ENCODE peak calls at places on chromosome 5, in seven cellular contexts. One of them, this sample, is unnamed. For H3K36me3, the result is how much of the 10 kb centered on the place peaks cover.

GRCh38 chr5:75405296-75405695 is 68.3 kb downstream of the HMGCR start:
- DNase-seq in left lung: no peak
- DNase-seq in body of pancreas: no peak
- DNase-seq in fibroblast of lung: peak
- DNase-seq in GM23338: no peak
- DNase-seq in brain microvascular endothelial cell: peak
- DNase-seq in breast epithelium: no peak
- DNase-seq in this sample: no peak

GRCh38 chr5:43007911-43008368 is 32.2 kb downstream of the ANXA2R start:
- DNase-seq in left lung: peak
- DNase-seq in body of pancreas: no peak
- DNase-seq in fibroblast of lung: peak
- DNase-seq in GM23338: peak
- DNase-seq in brain microvascular endothelial cell: peak
- DNase-seq in breast epithelium: no peak
- DNase-seq in this sample: peak

GRCh38 chr5:111748304-111748763 is 8.7 kb downstream of the NREP start:
- DNase-seq in left lung: no peak
- DNase-seq in body of pancreas: no peak
- DNase-seq in fibroblast of lung: peak
- DNase-seq in GM23338: no peak
- DNase-seq in brain microvascular endothelial cell: peak
- DNase-seq in breast epithelium: no peak
- DNase-seq in this sample: peak

GRCh38 chr5:6712136-6712581 is 1.1 kb upstream of the TENT4A start:
- DNase-seq in left lung: peak
- DNase-seq in body of pancreas: peak
- DNase-seq in fibroblast of lung: peak
- DNase-seq in GM23338: peak
- DNase-seq in brain microvascular endothelial cell: peak
- DNase-seq in breast epithelium: peak
- DNase-seq in this sample: peak

GRCh38 chr5:111927191-111927590 is 170.2 kb upstream of the NREP start:
- DNase-seq in left lung: no peak
- DNase-seq in body of pancreas: no peak
- DNase-seq in fibroblast of lung: peak
- DNase-seq in GM23338: no peak
- DNase-seq in brain microvascular endothelial cell: peak
- DNase-seq in breast epithelium: no peak
- DNase-seq in this sample: no peak

GRCh38 chr5:143449772-143450171 is 46.3 kb upstream of the NR3C1 start:
- DNase-seq in left lung: no peak
- DNase-seq in body of pancreas: no peak
- DNase-seq in fibroblast of lung: peak
- DNase-seq in GM23338: no peak
- DNase-seq in brain microvascular endothelial cell: no peak
- DNase-seq in breast epithelium: no peak
- DNase-seq in this sample: no peak

GRCh38 chr5:151966046-151966445 is 41.4 kb upstream of the GLRA1 start:
- DNase-seq in left lung: no peak
- DNase-seq in body of pancreas: no peak
- DNase-seq in fibroblast of lung: no peak
- DNase-seq in GM23338: no peak
- DNase-seq in brain microvascular endothelial cell: no peak
- DNase-seq in breast epithelium: no peak
- DNase-seq in this sample: no peak

GRCh38 chr5:60505796-60506195 is 194.2 kb downstream of the DEPDC1B start:
- DNase-seq in left lung: no peak
- DNase-seq in body of pancreas: no peak
- DNase-seq in fibroblast of lung: no peak
- DNase-seq in GM23338: no peak
- DNase-seq in brain microvascular endothelial cell: no peak
- DNase-seq in breast epithelium: no peak
- DNase-seq in this sample: no peak

GRCh38 chr5:150464554-150465012 is 15.0 kb upstream of the RPS14 start:
- DNase-seq in left lung: no peak
- DNase-seq in body of pancreas: no peak
- DNase-seq in fibroblast of lung: peak
- DNase-seq in GM23338: peak
- DNase-seq in brain microvascular endothelial cell: no peak
- DNase-seq in breast epithelium: no peak
- DNase-seq in this sample: no peak

GRCh38 chr5:14261237-14261636 is 118.1 kb downstream of the TRIO start:
- DNase-seq in left lung: no peak
- DNase-seq in body of pancreas: no peak
- DNase-seq in fibroblast of lung: no peak
- DNase-seq in GM23338: no peak
- DNase-seq in brain microvascular endothelial cell: no peak
- DNase-seq in breast epithelium: no peak
- DNase-seq in this sample: no peak

GRCh38 chr5:93296338-93296737 is 284.7 kb downstream of the NR2F1-AS1 start:
- DNase-seq in left lung: no peak
- DNase-seq in body of pancreas: no peak
- DNase-seq in fibroblast of lung: peak
- DNase-seq in GM23338: no peak
- DNase-seq in brain microvascular endothelial cell: no peak
- DNase-seq in breast epithelium: no peak
- DNase-seq in this sample: no peak

GRCh38 chr5:10233505-10233904 is 16.2 kb downstream of the ATPSCKMT start:
- DNase-seq in left lung: peak
- DNase-seq in body of pancreas: no peak
- DNase-seq in fibroblast of lung: peak
- DNase-seq in GM23338: peak
- DNase-seq in brain microvascular endothelial cell: peak
- DNase-seq in breast epithelium: no peak
- DNase-seq in this sample: peak

GRCh38 chr5:33299621-33300208 is 141.1 kb upstream of the TARS1 start:
- DNase-seq in left lung: no peak
- DNase-seq in body of pancreas: no peak
- DNase-seq in fibroblast of lung: peak
- DNase-seq in GM23338: peak
- DNase-seq in brain microvascular endothelial cell: peak
- DNase-seq in breast epithelium: no peak
- DNase-seq in this sample: no peak
- TF ChIP-seq CTCF in left lung: no peak
- TF ChIP-seq CTCF in body of pancreas: peak
- TF ChIP-seq CTCF in fibroblast of lung: peak
- TF ChIP-seq CTCF in GM23338: peak
- TF ChIP-seq CTCF in brain microvascular endothelial cell: peak
- TF ChIP-seq CTCF in breast epithelium: no peak
- TF ChIP-seq CTCF in this sample: peak

GRCh38 chr5:7902993-7903625 is 34.2 kb downstream of the MTRR start:
- DNase-seq in left lung: no peak
- DNase-seq in body of pancreas: no peak
- DNase-seq in fibroblast of lung: no peak
- DNase-seq in GM23338: no peak
- DNase-seq in brain microvascular endothelial cell: no peak
- DNase-seq in breast epithelium: no peak
- DNase-seq in this sample: no peak

GRCh38 chr5:7904170-7904569 is 35.2 kb downstream of the MTRR start:
- DNase-seq in left lung: no peak
- DNase-seq in body of pancreas: no peak
- DNase-seq in fibroblast of lung: peak
- DNase-seq in GM23338: no peak
- DNase-seq in brain microvascular endothelial cell: no peak
- DNase-seq in breast epithelium: no peak
- DNase-seq in this sample: no peak

GRCh38 chr5:7908317-7908716 is 39.4 kb downstream of the MTRR start:
- DNase-seq in left lung: no peak
- DNase-seq in body of pancreas: no peak
- DNase-seq in fibroblast of lung: no peak
- DNase-seq in GM23338: no peak
- DNase-seq in brain microvascular endothelial cell: no peak
- DNase-seq in breast epithelium: no peak
- DNase-seq in this sample: no peak

GRCh38 chr5:7910738-7911428 is 41.9 kb downstream of the MTRR start:
- DNase-seq in left lung: no peak
- DNase-seq in body of pancreas: no peak
- DNase-seq in fibroblast of lung: no peak
- DNase-seq in GM23338: no peak
- DNase-seq in brain microvascular endothelial cell: no peak
- DNase-seq in breast epithelium: no peak
- DNase-seq in this sample: no peak

GRCh38 chr5:7907612-7908011 is 38.7 kb downstream of the MTRR start:
- DNase-seq in left lung: no peak
- DNase-seq in body of pancreas: no peak
- DNase-seq in fibroblast of lung: no peak
- DNase-seq in GM23338: no peak
- DNase-seq in brain microvascular endothelial cell: no peak
- DNase-seq in breast epithelium: no peak
- DNase-seq in this sample: no peak
- H3K36me3 ChIP-seq in left lung: under half
- H3K36me3 ChIP-seq in body of pancreas: under half
- H3K36me3 ChIP-seq in fibroblast of lung: under half
- H3K36me3 ChIP-seq in GM23338: under half
- H3K36me3 ChIP-seq in brain microvascular endothelial cell: under half
- H3K36me3 ChIP-seq in breast epithelium: under half
- H3K36me3 ChIP-seq in this sample: under half

DNA sequence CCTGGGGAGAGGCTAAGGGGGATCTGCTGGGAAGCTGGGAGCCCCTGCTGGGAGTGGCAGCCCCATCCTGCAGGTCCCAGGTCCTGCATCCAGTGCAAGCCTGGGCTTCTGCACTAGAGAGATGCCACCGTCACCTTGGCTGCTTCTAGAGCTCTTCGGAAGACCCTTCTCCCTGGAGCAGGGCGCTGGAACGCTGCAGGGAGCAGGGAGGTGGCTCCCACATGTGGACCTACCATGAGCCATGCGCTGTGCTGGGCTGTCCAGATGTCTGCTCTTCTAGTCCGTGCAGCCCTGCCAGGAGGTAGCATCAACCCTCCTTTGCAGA is 90.9 kb upstream of the PHYKPL start:
- DNase-seq in left lung: peak
- DNase-seq in body of pancreas: no peak
- DNase-seq in fibroblast of lung: no peak
- DNase-seq in GM23338: no peak
- DNase-seq in brain microvascular endothelial cell: no peak
- DNase-seq in breast epithelium: no peak
- DNase-seq in this sample: no peak
- H3K4me3 ChIP-seq in left lung: no peak
- H3K4me3 ChIP-seq in body of pancreas: no peak
- H3K4me3 ChIP-seq in fibroblast of lung: no peak
- H3K4me3 ChIP-seq in GM23338: no peak
- H3K4me3 ChIP-seq in brain microvascular endothelial cell: no peak
- H3K4me3 ChIP-seq in breast epithelium: no peak
- H3K4me3 ChIP-seq in this sample: no peak

GRCh38 chr5:97536683-97537082 is 353.6 kb upstream of the RIOK2 start:
- DNase-seq in left lung: no peak
- DNase-seq in body of pancreas: no peak
- DNase-seq in fibroblast of lung: no peak
- DNase-seq in GM23338: no peak
- DNase-seq in brain microvascular endothelial cell: no peak
- DNase-seq in breast epithelium: no peak
- DNase-seq in this sample: no peak

GRCh38 chr5:97538916-97539315 is 355.9 kb upstream of the RIOK2 start:
- DNase-seq in left lung: no peak
- DNase-seq in body of pancreas: no peak
- DNase-seq in fibroblast of lung: no peak
- DNase-seq in GM23338: no peak
- DNase-seq in brain microvascular endothelial cell: no peak
- DNase-seq in breast epithelium: no peak
- DNase-seq in this sample: no peak

GRCh38 chr5:97529354-97529753 is 346.3 kb upstream of the RIOK2 start:
- DNase-seq in left lung: no peak
- DNase-seq in body of pancreas: no peak
- DNase-seq in fibroblast of lung: peak
- DNase-seq in GM23338: no peak
- DNase-seq in brain microvascular endothelial cell: no peak
- DNase-seq in breast epithelium: no peak
- DNase-seq in this sample: no peak

GRCh38 chr5:97531549-97531948 is 348.5 kb upstream of the RIOK2 start:
- DNase-seq in left lung: no peak
- DNase-seq in body of pancreas: no peak
- DNase-seq in fibroblast of lung: no peak
- DNase-seq in GM23338: no peak
- DNase-seq in brain microvascular endothelial cell: no peak
- DNase-seq in breast epithelium: no peak
- DNase-seq in this sample: no peak

DNA sequence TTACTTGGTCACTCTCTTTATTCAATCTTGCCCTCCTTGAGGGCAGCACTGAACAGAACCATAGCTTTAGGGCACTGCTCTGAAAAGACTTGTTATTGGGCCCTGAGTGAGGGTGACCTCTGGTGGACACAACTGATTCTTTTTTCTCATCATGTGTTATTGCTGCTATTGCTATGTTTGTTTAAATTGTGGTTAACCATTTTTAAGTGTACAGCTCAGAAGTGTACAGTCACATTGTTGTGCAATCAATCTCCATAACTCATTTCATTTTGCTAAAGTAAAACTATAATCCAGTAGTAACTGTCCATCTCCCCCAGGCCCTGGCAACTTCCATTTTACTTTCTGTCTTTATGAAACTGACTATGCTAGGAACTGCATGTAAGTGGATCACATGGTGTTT is 351.1 kb upstream of the RIOK2 start:
- DNase-seq in left lung: no peak
- DNase-seq in body of pancreas: peak
- DNase-seq in fibroblast of lung: peak
- DNase-seq in GM23338: peak
- DNase-seq in brain microvascular endothelial cell: peak
- DNase-seq in breast epithelium: no peak
- DNase-seq in this sample: peak
- TF ChIP-seq CTCF in left lung: peak
- TF ChIP-seq CTCF in body of pancreas: peak
- TF ChIP-seq CTCF in fibroblast of lung: peak
- TF ChIP-seq CTCF in GM23338: peak
- TF ChIP-seq CTCF in brain microvascular endothelial cell: peak
- TF ChIP-seq CTCF in breast epithelium: no peak
- TF ChIP-seq CTCF in this sample: peak

GRCh38 chr5:177540438-177540837 is 13.9 kb downstream of the FAM193B start:
- DNase-seq in left lung: no peak
- DNase-seq in body of pancreas: no peak
- DNase-seq in fibroblast of lung: no peak
- DNase-seq in GM23338: no peak
- DNase-seq in brain microvascular endothelial cell: no peak
- DNase-seq in breast epithelium: no peak
- DNase-seq in this sample: no peak
- H3K36me3 ChIP-seq in left lung: under half
- H3K36me3 ChIP-seq in body of pancreas: under half
- H3K36me3 ChIP-seq in fibroblast of lung: under half
- H3K36me3 ChIP-seq in GM23338: under half
- H3K36me3 ChIP-seq in brain microvascular endothelial cell: under half
- H3K36me3 ChIP-seq in breast epithelium: under half
- H3K36me3 ChIP-seq in this sample: under half

DNA sequence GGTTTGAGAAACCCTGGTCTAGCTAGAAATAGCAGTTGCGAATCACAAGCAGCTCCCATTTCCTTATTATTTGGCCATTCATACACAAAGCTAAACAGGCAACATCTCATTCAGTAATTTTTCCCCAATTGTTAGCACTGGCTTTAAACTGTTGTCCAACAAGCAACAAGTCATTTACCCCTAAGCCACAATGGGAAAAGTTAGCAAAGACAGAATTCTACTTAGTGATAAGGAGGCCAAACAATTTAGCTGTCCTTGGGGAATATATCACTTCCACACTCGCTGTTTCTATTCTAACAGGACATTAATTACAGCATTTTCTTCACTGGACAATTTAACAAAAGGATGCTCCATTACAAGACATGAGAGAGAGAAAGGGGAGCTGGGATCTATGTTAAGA is 2.8 kb downstream of the MYO10 start:
- DNase-seq in left lung: no peak
- DNase-seq in body of pancreas: no peak
- DNase-seq in fibroblast of lung: no peak
- DNase-seq in GM23338: no peak
- DNase-seq in brain microvascular endothelial cell: no peak
- DNase-seq in breast epithelium: no peak
- DNase-seq in this sample: no peak
- H3K4me3 ChIP-seq in left lung: no peak
- H3K4me3 ChIP-seq in body of pancreas: no peak
- H3K4me3 ChIP-seq in fibroblast of lung: peak
- H3K4me3 ChIP-seq in GM23338: no peak
- H3K4me3 ChIP-seq in brain microvascular endothelial cell: peak
- H3K4me3 ChIP-seq in breast epithelium: no peak
- H3K4me3 ChIP-seq in this sample: no peak

GRCh38 chr5:54959673-54960418 is 25.5 kb downstream of the ESM1 start:
- DNase-seq in left lung: no peak
- DNase-seq in body of pancreas: no peak
- DNase-seq in fibroblast of lung: no peak
- DNase-seq in GM23338: peak
- DNase-seq in brain microvascular endothelial cell: peak
- DNase-seq in breast epithelium: no peak
- DNase-seq in this sample: peak
- TF ChIP-seq CTCF in left lung: no peak
- TF ChIP-seq CTCF in body of pancreas: no peak
- TF ChIP-seq CTCF in fibroblast of lung: peak
- TF ChIP-seq CTCF in GM23338: peak
- TF ChIP-seq CTCF in brain microvascular endothelial cell: peak
- TF ChIP-seq CTCF in breast epithelium: no peak
- TF ChIP-seq CTCF in this sample: peak